ENCODE peak calls at places on chromosomes 5 and 9, in four cellular contexts. One of them, this sample, is unnamed. For H3K9me3, the result is how much of the 10 kb centered on the place peaks cover.

GRCh38 chr5:591746-592145 is 20.4 kb upstream of the CEP72 start:
- DNase-seq in mesenchymal stem cell: no peak
- DNase-seq in tibial nerve: no peak
- DNase-seq in CD4-positive, alpha-beta memory T cell: no peak
- DNase-seq in this sample: no peak

GRCh38 chr5:41524174-41524573 is 13.8 kb upstream of the PLCXD3 start:
- DNase-seq in mesenchymal stem cell: no peak
- DNase-seq in tibial nerve: no peak
- DNase-seq in CD4-positive, alpha-beta memory T cell: no peak
- DNase-seq in this sample: no peak

GRCh38 chr5:76582252-76583162 is 40.7 kb downstream of the F2RL2 start:
- DNase-seq in mesenchymal stem cell: no peak
- DNase-seq in CD4-positive, alpha-beta memory T cell: no peak
- DNase-seq in tibial nerve: no peak
- DNase-seq in this sample: no peak

GRCh38 chr9:106976772-106977171 is 113.8 kb downstream of the ZNF462 start:
- DNase-seq in tibial nerve: no peak
- DNase-seq in CD4-positive, alpha-beta memory T cell: no peak
- DNase-seq in mesenchymal stem cell: no peak
- DNase-seq in this sample: no peak

GRCh38 chr5:148740966-148741742 is 85.3 kb upstream of the ADRB2 start:
- DNase-seq in mesenchymal stem cell: peak
- DNase-seq in CD4-positive, alpha-beta memory T cell: peak
- DNase-seq in tibial nerve: no peak
- DNase-seq in this sample: no peak

GRCh38 chr5:83147593-83147992 is 70.2 kb downstream of the XRCC4 start:
- DNase-seq in tibial nerve: no peak
- DNase-seq in mesenchymal stem cell: no peak
- DNase-seq in CD4-positive, alpha-beta memory T cell: no peak
- DNase-seq in this sample: no peak

GRCh38 chr9:92506184-92506857 is 24.0 kb upstream of the ASPN start:
- DNase-seq in mesenchymal stem cell: peak
- DNase-seq in CD4-positive, alpha-beta memory T cell: no peak
- DNase-seq in tibial nerve: no peak
- DNase-seq in this sample: no peak

GRCh38 chr5:78823196-78823595 is 161.9 kb downstream of the ARSB start:
- DNase-seq in tibial nerve: no peak
- DNase-seq in mesenchymal stem cell: no peak
- DNase-seq in CD4-positive, alpha-beta memory T cell: no peak
- DNase-seq in this sample: no peak

GRCh38 chr9:127105805-127106492 is 16.5 kb downstream of the ANGPTL2 start:
- DNase-seq in CD4-positive, alpha-beta memory T cell: no peak
- DNase-seq in mesenchymal stem cell: no peak
- DNase-seq in tibial nerve: no peak
- DNase-seq in this sample: no peak

GRCh38 chr9:128127568-128127989 is at the start of gene PTGES2:
- DNase-seq in CD4-positive, alpha-beta memory T cell: peak
- DNase-seq in mesenchymal stem cell: peak
- DNase-seq in tibial nerve: peak
- DNase-seq in this sample: peak

GRCh38 chr5:35332551-35332950 is 102.3 kb upstream of the PRLR start:
- DNase-seq in mesenchymal stem cell: no peak
- DNase-seq in CD4-positive, alpha-beta memory T cell: no peak
- DNase-seq in tibial nerve: no peak
- DNase-seq in this sample: no peak

GRCh38 chr5:164504141-164504772 is 998.8 kb downstream of the MAT2B start:
- DNase-seq in tibial nerve: no peak
- DNase-seq in CD4-positive, alpha-beta memory T cell: peak
- DNase-seq in mesenchymal stem cell: peak
- DNase-seq in this sample: no peak

GRCh38 chr5:150153483-150153882 is 2.2 kb downstream of the PDGFRB start:
- DNase-seq in tibial nerve: no peak
- DNase-seq in mesenchymal stem cell: no peak
- DNase-seq in CD4-positive, alpha-beta memory T cell: no peak
- DNase-seq in this sample: no peak

GRCh38 chr9:129175825-129176633 is 2.0 kb downstream of the IER5L start:
- DNase-seq in CD4-positive, alpha-beta memory T cell: peak
- DNase-seq in tibial nerve: peak
- DNase-seq in mesenchymal stem cell: peak
- DNase-seq in this sample: no peak

GRCh38 chr9:104958756-104959155 is 30.8 kb upstream of the ABCA1 start:
- DNase-seq in mesenchymal stem cell: no peak
- DNase-seq in CD4-positive, alpha-beta memory T cell: no peak
- DNase-seq in tibial nerve: no peak
- DNase-seq in this sample: no peak

GRCh38 chr5:144822544-144822943 is 651.9 kb downstream of the KCTD16 start:
- DNase-seq in mesenchymal stem cell: no peak
- DNase-seq in CD4-positive, alpha-beta memory T cell: no peak
- DNase-seq in tibial nerve: no peak
- DNase-seq in this sample: no peak

GRCh38 chr9:136088481-136088938 is 6.6 kb downstream of the NACC2 start:
- DNase-seq in mesenchymal stem cell: no peak
- DNase-seq in CD4-positive, alpha-beta memory T cell: no peak
- DNase-seq in tibial nerve: no peak
- DNase-seq in this sample: no peak

GRCh38 chr9:89922099-89922498 is 317.3 kb downstream of the GADD45G start:
- DNase-seq in tibial nerve: no peak
- DNase-seq in CD4-positive, alpha-beta memory T cell: no peak
- DNase-seq in mesenchymal stem cell: no peak
- DNase-seq in this sample: no peak

GRCh38 chr9:121811140-121811539 is 159.7 kb downstream of the DAB2IP start:
- DNase-seq in mesenchymal stem cell: no peak
- DNase-seq in CD4-positive, alpha-beta memory T cell: no peak
- DNase-seq in tibial nerve: no peak
- DNase-seq in this sample: no peak

GRCh38 chr5:76724871-76725270 is 8.9 kb downstream of the F2R start:
- DNase-seq in tibial nerve: no peak
- DNase-seq in mesenchymal stem cell: peak
- DNase-seq in CD4-positive, alpha-beta memory T cell: no peak
- DNase-seq in this sample: no peak

GRCh38 chr9:32992596-32993238 is 8.7 kb downstream of the APTX start:
- DNase-seq in CD4-positive, alpha-beta memory T cell: no peak
- DNase-seq in mesenchymal stem cell: no peak
- DNase-seq in tibial nerve: no peak
- DNase-seq in this sample: no peak

GRCh38 chr5:93273176-93273575 is 307.8 kb downstream of the NR2F1-AS1 start:
- DNase-seq in tibial nerve: no peak
- DNase-seq in CD4-positive, alpha-beta memory T cell: no peak
- DNase-seq in mesenchymal stem cell: peak
- DNase-seq in this sample: no peak

GRCh38 chr5:171137768-171138540 is 171.1 kb upstream of the TLX3 start:
- DNase-seq in CD4-positive, alpha-beta memory T cell: no peak
- DNase-seq in tibial nerve: no peak
- DNase-seq in mesenchymal stem cell: peak
- DNase-seq in this sample: no peak

GRCh38 chr5:54997081-54997480 is 11.7 kb upstream of the ESM1 start:
- DNase-seq in tibial nerve: no peak
- DNase-seq in CD4-positive, alpha-beta memory T cell: no peak
- DNase-seq in mesenchymal stem cell: no peak
- DNase-seq in this sample: no peak

GRCh38 chr9:93124793-93125192 is 9.3 kb downstream of the NINJ1 start:
- DNase-seq in tibial nerve: peak
- DNase-seq in mesenchymal stem cell: no peak
- DNase-seq in CD4-positive, alpha-beta memory T cell: no peak
- DNase-seq in this sample: no peak

GRCh38 chr9:89021154-89021803 is 30.0 kb downstream of the S1PR3 start:
- DNase-seq in mesenchymal stem cell: peak
- DNase-seq in tibial nerve: peak
- DNase-seq in CD4-positive, alpha-beta memory T cell: no peak
- DNase-seq in this sample: no peak

GRCh38 chr5:175710361-175710760 is 52.5 kb downstream of the HRH2 start:
- DNase-seq in tibial nerve: no peak
- DNase-seq in CD4-positive, alpha-beta memory T cell: no peak
- DNase-seq in mesenchymal stem cell: no peak
- DNase-seq in this sample: no peak

GRCh38 chr5:16311666-16312065 is 132.1 kb upstream of the MARCHF11 start:
- DNase-seq in mesenchymal stem cell: no peak
- DNase-seq in CD4-positive, alpha-beta memory T cell: no peak
- DNase-seq in tibial nerve: no peak
- DNase-seq in this sample: no peak

GRCh38 chr9:33346564-33346963 is 55.8 kb downstream of the AQP7 start:
- DNase-seq in mesenchymal stem cell: no peak
- DNase-seq in CD4-positive, alpha-beta memory T cell: no peak
- DNase-seq in tibial nerve: no peak
- DNase-seq in this sample: no peak

GRCh38 chr5:59115345-59115744 is 532.5 kb downstream of the RAB3C start:
- DNase-seq in mesenchymal stem cell: peak
- DNase-seq in tibial nerve: no peak
- DNase-seq in CD4-positive, alpha-beta memory T cell: no peak
- DNase-seq in this sample: no peak

GRCh38 chr5:145764325-145764724 is 70.8 kb downstream of the PRELID2 start:
- DNase-seq in tibial nerve: no peak
- DNase-seq in mesenchymal stem cell: no peak
- DNase-seq in CD4-positive, alpha-beta memory T cell: no peak
- DNase-seq in this sample: no peak

GRCh38 chr9:131273791-131274673 is 2.3 kb downstream of the FAM78A start:
- DNase-seq in tibial nerve: no peak
- DNase-seq in CD4-positive, alpha-beta memory T cell: no peak
- DNase-seq in mesenchymal stem cell: no peak
- DNase-seq in this sample: no peak

GRCh38 chr5:52544738-52545137 is 243.0 kb upstream of the ITGA1 start:
- DNase-seq in tibial nerve: no peak
- DNase-seq in mesenchymal stem cell: no peak
- DNase-seq in CD4-positive, alpha-beta memory T cell: no peak
- DNase-seq in this sample: no peak

GRCh38 chr9:114588150-114588663 is 638 bp downstream of the ATP6V1G1 start:
- DNase-seq in mesenchymal stem cell: peak
- DNase-seq in CD4-positive, alpha-beta memory T cell: no peak
- DNase-seq in tibial nerve: no peak
- DNase-seq in this sample: no peak

GRCh38 chr9:2340046-2340760 is 281.4 kb upstream of the VLDLR start:
- DNase-seq in CD4-positive, alpha-beta memory T cell: no peak
- DNase-seq in tibial nerve: no peak
- DNase-seq in mesenchymal stem cell: no peak
- DNase-seq in this sample: no peak

GRCh38 chr9:2343756-2344155 is 277.8 kb upstream of the VLDLR start:
- DNase-seq in mesenchymal stem cell: no peak
- DNase-seq in CD4-positive, alpha-beta memory T cell: no peak
- DNase-seq in tibial nerve: no peak
- DNase-seq in this sample: no peak

GRCh38 chr9:2344436-2344835 is 277.2 kb upstream of the VLDLR start:
- DNase-seq in mesenchymal stem cell: no peak
- DNase-seq in CD4-positive, alpha-beta memory T cell: no peak
- DNase-seq in tibial nerve: no peak
- DNase-seq in this sample: no peak

GRCh38 chr9:2339416-2339815 is 282.2 kb upstream of the VLDLR start:
- DNase-seq in mesenchymal stem cell: no peak
- DNase-seq in tibial nerve: no peak
- DNase-seq in CD4-positive, alpha-beta memory T cell: no peak
- DNase-seq in this sample: no peak

GRCh38 chr9:2341956-2342355 is 279.6 kb upstream of the VLDLR start:
- DNase-seq in tibial nerve: no peak
- DNase-seq in CD4-positive, alpha-beta memory T cell: no peak
- DNase-seq in mesenchymal stem cell: no peak
- DNase-seq in this sample: no peak
- H3K9me3 ChIP-seq in tibial nerve: under half
- H3K9me3 ChIP-seq in CD4-positive, alpha-beta memory T cell: under half
- H3K9me3 ChIP-seq in mesenchymal stem cell: under half
- H3K9me3 ChIP-seq in this sample: under half

GRCh38 chr5:2007437-2007905 is 124.7 kb upstream of the IRX4 start:
- DNase-seq in mesenchymal stem cell: no peak
- DNase-seq in tibial nerve: no peak
- DNase-seq in CD4-positive, alpha-beta memory T cell: no peak
- DNase-seq in this sample: no peak

GRCh38 chr5:2007906-2008437 is 125.2 kb upstream of the IRX4 start:
- DNase-seq in mesenchymal stem cell: no peak
- DNase-seq in tibial nerve: no peak
- DNase-seq in CD4-positive, alpha-beta memory T cell: no peak
- DNase-seq in this sample: no peak

GRCh38 chr5:2010940-2011339 is 128.2 kb upstream of the IRX4 start:
- DNase-seq in CD4-positive, alpha-beta memory T cell: no peak
- DNase-seq in tibial nerve: no peak
- DNase-seq in mesenchymal stem cell: no peak
- DNase-seq in this sample: no peak

GRCh38 chr5:2009986-2010914 is 127.5 kb upstream of the IRX4 start:
- DNase-seq in tibial nerve: no peak
- DNase-seq in CD4-positive, alpha-beta memory T cell: no peak
- DNase-seq in mesenchymal stem cell: no peak
- DNase-seq in this sample: no peak

GRCh38 chr5:2008851-2009629 is 126.3 kb upstream of the IRX4 start:
- DNase-seq in CD4-positive, alpha-beta memory T cell: no peak
- DNase-seq in mesenchymal stem cell: no peak
- DNase-seq in tibial nerve: no peak
- DNase-seq in this sample: no peak
- H3K9me3 ChIP-seq in CD4-positive, alpha-beta memory T cell: under half
- H3K9me3 ChIP-seq in mesenchymal stem cell: under half
- H3K9me3 ChIP-seq in tibial nerve: under half
- H3K9me3 ChIP-seq in this sample: under half

GRCh38 chr9:138120072-138120471 is 242.5 kb downstream of the CACNA1B start:
- DNase-seq in mesenchymal stem cell: no peak
- DNase-seq in tibial nerve: no peak
- DNase-seq in CD4-positive, alpha-beta memory T cell: no peak
- DNase-seq in this sample: no peak
- H3K9me3 ChIP-seq in mesenchymal stem cell: under half
- H3K9me3 ChIP-seq in tibial nerve: under half
- H3K9me3 ChIP-seq in CD4-positive, alpha-beta memory T cell: under half
- H3K9me3 ChIP-seq in this sample: under half

DNA sequence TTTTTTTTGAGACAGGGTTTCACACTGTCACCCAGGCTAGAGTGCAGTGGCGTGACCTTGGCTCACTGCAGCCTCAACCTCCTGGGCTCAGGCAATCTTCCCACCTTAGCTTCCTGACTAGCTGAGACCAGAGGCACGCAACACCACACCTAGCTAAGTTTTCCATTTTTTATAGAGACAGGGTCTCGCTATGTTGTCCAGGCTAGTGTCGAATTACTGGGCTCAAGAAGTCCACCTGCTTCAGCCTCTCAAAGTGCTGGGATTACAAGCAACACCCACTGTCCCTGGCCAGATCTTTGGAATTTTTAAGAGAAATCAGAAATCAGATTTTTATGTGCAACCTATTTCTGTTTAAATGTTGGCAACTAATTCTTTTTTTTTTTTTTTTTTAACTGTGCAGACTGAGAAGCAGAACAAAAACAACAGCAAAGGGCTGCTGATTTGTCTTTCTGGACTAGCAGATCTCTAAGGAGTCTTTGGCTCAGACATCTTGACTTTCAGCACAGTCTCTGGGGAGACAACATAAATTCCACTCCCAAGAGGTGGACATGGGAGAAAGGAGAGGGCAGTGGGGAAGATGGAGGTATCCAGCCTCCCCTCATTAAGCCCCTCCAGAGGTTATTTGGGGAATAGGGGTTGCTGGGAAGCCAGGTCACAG is 54.4 kb upstream of the FABP6 start:
- DNase-seq in mesenchymal stem cell: no peak
- DNase-seq in CD4-positive, alpha-beta memory T cell: no peak
- DNase-seq in tibial nerve: no peak
- DNase-seq in this sample: no peak
- H3K9me3 ChIP-seq in mesenchymal stem cell: under half
- H3K9me3 ChIP-seq in CD4-positive, alpha-beta memory T cell: under half
- H3K9me3 ChIP-seq in tibial nerve: under half
- H3K9me3 ChIP-seq in this sample: under half